ENCODE peak calls at places on chromosomes 5 and 9, in seven cellular contexts. C, I, Q, Z, A, Y and U are unnamed samples.
A peak's percentile ranks its signal among the peaks of the same experiment; 100 is the strongest.

GRCh38 chr5:95029569-95030366 is 255.1 kb downstream of the MCTP1 start:
- DNase-seq in I (peak; percentile 6), C (no peak), Z (peak; percentile 62), Y (no peak), A (no peak), Q (no peak), U (no peak)

GRCh38 chr5:14488697-14489096 is 92.9 kb upstream of the OTULINL start:
- DNase-seq in I (no peak), Z (no peak), A (no peak), Q (no peak), Y (no peak), C (no peak), U (no peak)

GRCh38 chr5:90020575-90021535 is 388.7 kb downstream of the CETN3 start:
- DNase-seq in A (no peak), Q (no peak), C (no peak), Z (peak; percentile 73), I (peak; percentile 38), Y (peak; percentile 91), U (peak; percentile 4)

GRCh38 chr9:35718726-35719511 is 13.1 kb downstream of the TLN1 start:
- DNase-seq in Y (no peak), Z (peak; percentile 24), I (no peak), C (no peak), A (no peak), Q (no peak), U (no peak)

GRCh38 chr9:125904155-125904841 is 157.1 kb downstream of the PBX3 start:
- DNase-seq in I (peak; percentile 32), C (no peak), Q (no peak), Z (no peak), A (no peak), Y (peak; percentile 26), U (no peak)

GRCh38 chr5:41334758-41335157 is 121.4 kb upstream of the C6 start:
- DNase-seq in Z (peak; percentile 22), A (no peak), Y (peak; percentile 39), I (peak; percentile 5), C (no peak), Q (no peak), U (no peak)

GRCh38 chr5:137890850-137891249 is 1.6 kb downstream of the PKD2L2 start:
- DNase-seq in Z (no peak), Y (no peak), C (no peak), Q (no peak), I (no peak), A (no peak), U (no peak)

GRCh38 chr5:32810812-32811211 is 99.7 kb downstream of the NPR3 start:
- DNase-seq in Z (no peak), A (no peak), C (no peak), Q (no peak), I (peak; percentile 87), Y (peak; percentile 87), U (peak; percentile 21)

GRCh38 chr9:9904021-9904420 is 708.8 kb downstream of the PTPRD start:
- DNase-seq in C (no peak), Y (no peak), I (no peak), Q (no peak), Z (no peak), A (no peak), U (no peak)

GRCh38 chr9:133792721-133793470 is 54.7 kb upstream of the SARDH start:
- DNase-seq in Y (peak; percentile 81), Z (peak; percentile 85), C (peak; percentile 22), A (no peak), Q (peak; percentile 28), I (peak; percentile 82), U (peak; percentile 78)

GRCh38 chr5:93337138-93337537 is 243.9 kb downstream of the NR2F1-AS1 start:
- DNase-seq in Y (no peak), A (no peak), Q (no peak), I (no peak), Z (no peak), C (no peak), U (no peak)